ENCODE peak calls at places on chromosomes 2 and 18, in seven cellular contexts. One of them, this sample, is unnamed.
A peak's percentile ranks its signal among the peaks of the same experiment; 100 is the strongest.

GRCh38 chr2:45728458-45728942 is 77.0 kb downstream of the PRKCE start:
- DNase-seq in ascending aorta: no peak
- DNase-seq in tibial artery: no peak
- DNase-seq in mesothelial cell of epicardium: no peak
- DNase-seq in endothelial cell: no peak
- DNase-seq in GM10248: peak; percentile 78
- DNase-seq in cardiac fibroblast: no peak
- DNase-seq in this sample: no peak

GRCh38 chr2:129847043-129847442 is 132.4 kb upstream of the RAB6C start:
- DNase-seq in ascending aorta: no peak
- DNase-seq in tibial artery: no peak
- DNase-seq in mesothelial cell of epicardium: no peak
- DNase-seq in endothelial cell: no peak
- DNase-seq in GM10248: no peak
- DNase-seq in cardiac fibroblast: peak; percentile 5
- DNase-seq in this sample: no peak

GRCh38 chr2:3377279-3377611 is 373 bp downstream of the EIPR1 start:
- DNase-seq in ascending aorta: no peak
- DNase-seq in tibial artery: no peak
- DNase-seq in mesothelial cell of epicardium: no peak
- DNase-seq in endothelial cell: no peak
- DNase-seq in GM10248: peak; percentile 59
- DNase-seq in cardiac fibroblast: peak; percentile 64
- DNase-seq in this sample: peak; percentile 66

GRCh38 chr18:22550861-22551260 is 133.1 kb upstream of the CTAGE1 start:
- DNase-seq in ascending aorta: no peak
- DNase-seq in tibial artery: no peak
- DNase-seq in mesothelial cell of epicardium: no peak
- DNase-seq in endothelial cell: no peak
- DNase-seq in GM10248: no peak
- DNase-seq in cardiac fibroblast: no peak
- DNase-seq in this sample: no peak

GRCh38 chr2:233831861-233832260 is 22.5 kb downstream of the HJURP start:
- DNase-seq in ascending aorta: no peak
- DNase-seq in tibial artery: no peak
- DNase-seq in mesothelial cell of epicardium: no peak
- DNase-seq in endothelial cell: no peak
- DNase-seq in GM10248: no peak
- DNase-seq in cardiac fibroblast: no peak
- DNase-seq in this sample: no peak

GRCh38 chr2:150207979-150208378 is 279.5 kb downstream of the RND3 start:
- DNase-seq in ascending aorta: no peak
- DNase-seq in tibial artery: no peak
- DNase-seq in mesothelial cell of epicardium: no peak
- DNase-seq in endothelial cell: no peak
- DNase-seq in GM10248: no peak
- DNase-seq in cardiac fibroblast: no peak
- DNase-seq in this sample: no peak

GRCh38 chr18:32767400-32767799 is 5.4 kb downstream of the KLHL14 start:
- DNase-seq in ascending aorta: no peak
- DNase-seq in tibial artery: no peak
- DNase-seq in mesothelial cell of epicardium: no peak
- DNase-seq in endothelial cell: no peak
- DNase-seq in GM10248: no peak
- DNase-seq in cardiac fibroblast: no peak
- DNase-seq in this sample: no peak

GRCh38 chr2:152062130-152063091 is 36.4 kb downstream of the CACNB4 start:
- DNase-seq in ascending aorta: no peak
- DNase-seq in tibial artery: peak; percentile 71
- DNase-seq in mesothelial cell of epicardium: no peak
- DNase-seq in endothelial cell: no peak
- DNase-seq in GM10248: no peak
- DNase-seq in cardiac fibroblast: peak; percentile 60
- DNase-seq in this sample: no peak

GRCh38 chr2:74625658-74626425 is 22.3 kb downstream of the M1AP start:
- DNase-seq in ascending aorta: no peak
- DNase-seq in tibial artery: no peak
- DNase-seq in mesothelial cell of epicardium: no peak
- DNase-seq in endothelial cell: no peak
- DNase-seq in GM10248: no peak
- DNase-seq in cardiac fibroblast: no peak
- DNase-seq in this sample: no peak

GRCh38 chr2:190862591-190862991 is 18.0 kb upstream of the GLS start:
- DNase-seq in ascending aorta: no peak
- DNase-seq in tibial artery: no peak
- DNase-seq in mesothelial cell of epicardium: no peak
- DNase-seq in endothelial cell: no peak
- DNase-seq in GM10248: no peak
- DNase-seq in cardiac fibroblast: peak; percentile 63
- DNase-seq in this sample: no peak

GRCh38 chr18:59359576-59359952 is 499 bp upstream of the LMAN1 start:
- DNase-seq in ascending aorta: no peak
- DNase-seq in tibial artery: no peak
- DNase-seq in mesothelial cell of epicardium: peak; percentile 40
- DNase-seq in endothelial cell: no peak
- DNase-seq in GM10248: no peak
- DNase-seq in cardiac fibroblast: no peak
- DNase-seq in this sample: no peak

GRCh38 chr18:78221496-78221895 is 758.1 kb upstream of the SALL3 start:
- DNase-seq in ascending aorta: no peak
- DNase-seq in tibial artery: no peak
- DNase-seq in mesothelial cell of epicardium: no peak
- DNase-seq in endothelial cell: no peak
- DNase-seq in GM10248: no peak
- DNase-seq in cardiac fibroblast: no peak
- DNase-seq in this sample: no peak

GRCh38 chr18:35571138-35571537 is 10.4 kb upstream of the GALNT1 start:
- DNase-seq in ascending aorta: no peak
- DNase-seq in tibial artery: no peak
- DNase-seq in mesothelial cell of epicardium: no peak
- DNase-seq in endothelial cell: no peak
- DNase-seq in GM10248: no peak
- DNase-seq in cardiac fibroblast: peak; percentile 38
- DNase-seq in this sample: no peak

GRCh38 chr2:158457092-158457825 is 507 bp downstream of the PKP4 start:
- DNase-seq in ascending aorta: peak; percentile 72
- DNase-seq in tibial artery: peak; percentile 73
- DNase-seq in mesothelial cell of epicardium: peak; percentile 73
- DNase-seq in endothelial cell: peak; percentile 70
- DNase-seq in GM10248: peak; percentile 63
- DNase-seq in cardiac fibroblast: peak; percentile 60
- DNase-seq in this sample: peak; percentile 57

GRCh38 chr2:158458617-158458920 is 1.8 kb downstream of the PKP4 start:
- DNase-seq in ascending aorta: no peak
- DNase-seq in tibial artery: no peak
- DNase-seq in mesothelial cell of epicardium: no peak
- DNase-seq in endothelial cell: no peak
- DNase-seq in GM10248: no peak
- DNase-seq in cardiac fibroblast: no peak
- DNase-seq in this sample: no peak

GRCh38 chr2:158457826-158458616 is 1.3 kb downstream of the PKP4 start:
- DNase-seq in ascending aorta: peak; percentile 80
- DNase-seq in tibial artery: peak; percentile 78
- DNase-seq in mesothelial cell of epicardium: peak; percentile 81
- DNase-seq in endothelial cell: peak; percentile 77
- DNase-seq in GM10248: peak; percentile 66
- DNase-seq in cardiac fibroblast: peak; percentile 59
- DNase-seq in this sample: peak; percentile 60

GRCh38 chr2:158459161-158460003 is 2.6 kb downstream of the PKP4 start:
- DNase-seq in ascending aorta: no peak
- DNase-seq in tibial artery: no peak
- DNase-seq in mesothelial cell of epicardium: no peak
- DNase-seq in endothelial cell: no peak
- DNase-seq in GM10248: no peak
- DNase-seq in cardiac fibroblast: no peak
- DNase-seq in this sample: no peak

GRCh38 chr2:158456309-158457066 is at the start of the genes CCDC148 and PKP4:
- DNase-seq in ascending aorta: peak; percentile 94
- DNase-seq in tibial artery: peak; percentile 93
- DNase-seq in mesothelial cell of epicardium: peak; percentile 90
- DNase-seq in endothelial cell: peak; percentile 92
- DNase-seq in GM10248: peak; percentile 96
- DNase-seq in cardiac fibroblast: peak; percentile 88
- DNase-seq in this sample: peak; percentile 94
- TF ChIP-seq CTCF in ascending aorta: no peak
- TF ChIP-seq CTCF in tibial artery: peak; percentile 5
- TF ChIP-seq CTCF in mesothelial cell of epicardium: no peak
- TF ChIP-seq CTCF in endothelial cell: no peak
- TF ChIP-seq CTCF in GM10248: peak; percentile 24
- TF ChIP-seq CTCF in cardiac fibroblast: peak; percentile 36
- TF ChIP-seq CTCF in this sample: no peak

GRCh38 chr2:12048551-12048950 is 302.1 kb downstream of the LPIN1 start:
- DNase-seq in ascending aorta: no peak
- DNase-seq in tibial artery: no peak
- DNase-seq in mesothelial cell of epicardium: no peak
- DNase-seq in endothelial cell: peak; percentile 30
- DNase-seq in GM10248: no peak
- DNase-seq in cardiac fibroblast: no peak
- DNase-seq in this sample: peak; percentile 23

GRCh38 chr2:12052771-12053170 is 306.3 kb downstream of the LPIN1 start:
- DNase-seq in ascending aorta: no peak
- DNase-seq in tibial artery: no peak
- DNase-seq in mesothelial cell of epicardium: no peak
- DNase-seq in endothelial cell: no peak
- DNase-seq in GM10248: no peak
- DNase-seq in cardiac fibroblast: no peak
- DNase-seq in this sample: no peak

GRCh38 chr2:12051831-12052230 is 305.4 kb downstream of the LPIN1 start:
- DNase-seq in ascending aorta: no peak
- DNase-seq in tibial artery: no peak
- DNase-seq in mesothelial cell of epicardium: no peak
- DNase-seq in endothelial cell: no peak
- DNase-seq in GM10248: no peak
- DNase-seq in cardiac fibroblast: peak; percentile 66
- DNase-seq in this sample: no peak

GRCh38 chr2:12047761-12048160 is 301.3 kb downstream of the LPIN1 start:
- DNase-seq in ascending aorta: no peak
- DNase-seq in tibial artery: no peak
- DNase-seq in mesothelial cell of epicardium: no peak
- DNase-seq in endothelial cell: no peak
- DNase-seq in GM10248: no peak
- DNase-seq in cardiac fibroblast: no peak
- DNase-seq in this sample: no peak

DNA sequence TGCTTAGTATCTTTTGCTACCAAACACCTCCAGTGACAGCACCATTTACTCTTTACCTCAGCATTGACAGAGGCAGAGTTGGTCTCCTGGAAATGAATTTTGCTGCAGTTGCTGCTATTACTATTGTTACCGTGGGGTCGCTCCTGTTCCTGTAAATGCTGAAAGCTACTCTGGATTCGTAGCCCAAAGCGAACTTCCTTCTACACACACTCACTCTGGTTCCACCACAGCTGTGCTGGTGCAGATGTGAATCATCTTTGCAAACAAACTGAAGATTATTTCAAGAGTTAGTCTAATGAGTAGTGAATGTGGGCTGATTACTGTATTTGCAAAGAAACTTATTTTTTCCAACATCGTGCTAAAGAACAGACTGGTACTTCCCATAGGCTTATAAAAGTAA is 303.9 kb downstream of the LPIN1 start:
- DNase-seq in ascending aorta: no peak
- DNase-seq in tibial artery: no peak
- DNase-seq in mesothelial cell of epicardium: no peak
- DNase-seq in endothelial cell: no peak
- DNase-seq in GM10248: no peak
- DNase-seq in cardiac fibroblast: peak; percentile 70
- DNase-seq in this sample: no peak
- TF ChIP-seq CTCF in ascending aorta: no peak
- TF ChIP-seq CTCF in tibial artery: no peak
- TF ChIP-seq CTCF in mesothelial cell of epicardium: no peak
- TF ChIP-seq CTCF in endothelial cell: no peak
- TF ChIP-seq CTCF in GM10248: no peak
- TF ChIP-seq CTCF in cardiac fibroblast: no peak
- TF ChIP-seq CTCF in this sample: no peak

DNA sequence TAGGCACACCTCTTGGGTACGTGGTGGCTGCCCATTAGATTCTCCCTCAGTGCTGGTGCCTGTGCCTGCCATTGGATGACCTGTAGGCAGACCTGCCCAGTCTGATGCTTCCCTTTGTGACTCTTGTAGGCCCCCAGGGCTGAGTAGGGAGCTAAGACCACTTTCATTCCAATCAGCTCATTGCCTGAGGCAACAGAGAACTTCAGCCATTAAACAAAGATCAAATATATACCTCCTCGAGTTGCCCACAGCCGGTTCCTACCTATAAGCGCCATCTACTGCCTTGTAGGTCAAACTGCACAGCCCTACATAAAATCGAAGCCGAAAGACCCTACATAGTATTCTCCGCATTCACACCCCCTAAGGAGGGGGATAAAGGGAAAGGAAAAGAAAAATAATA is 184.6 kb downstream of the ETAA1 start:
- DNase-seq in ascending aorta: no peak
- DNase-seq in tibial artery: no peak
- DNase-seq in mesothelial cell of epicardium: no peak
- DNase-seq in endothelial cell: no peak
- DNase-seq in GM10248: no peak
- DNase-seq in cardiac fibroblast: no peak
- DNase-seq in this sample: no peak
- TF ChIP-seq CTCF in ascending aorta: no peak
- TF ChIP-seq CTCF in tibial artery: no peak
- TF ChIP-seq CTCF in mesothelial cell of epicardium: no peak
- TF ChIP-seq CTCF in endothelial cell: no peak
- TF ChIP-seq CTCF in GM10248: no peak
- TF ChIP-seq CTCF in cardiac fibroblast: peak; percentile 26
- TF ChIP-seq CTCF in this sample: no peak

GRCh38 chr2:168577885-168578284 is 121.8 kb downstream of the CERS6 start:
- DNase-seq in ascending aorta: no peak
- DNase-seq in tibial artery: no peak
- DNase-seq in mesothelial cell of epicardium: no peak
- DNase-seq in endothelial cell: no peak
- DNase-seq in GM10248: no peak
- DNase-seq in cardiac fibroblast: no peak
- DNase-seq in this sample: no peak

GRCh38 chr2:168571061-168571460 is 115.0 kb downstream of the CERS6 start:
- DNase-seq in ascending aorta: no peak
- DNase-seq in tibial artery: no peak
- DNase-seq in mesothelial cell of epicardium: no peak
- DNase-seq in endothelial cell: no peak
- DNase-seq in GM10248: no peak
- DNase-seq in cardiac fibroblast: peak; percentile 46
- DNase-seq in this sample: no peak

GRCh38 chr2:168573128-168573903 is 117.2 kb downstream of the CERS6 start:
- DNase-seq in ascending aorta: no peak
- DNase-seq in tibial artery: no peak
- DNase-seq in mesothelial cell of epicardium: no peak
- DNase-seq in endothelial cell: no peak
- DNase-seq in GM10248: no peak
- DNase-seq in cardiac fibroblast: peak; percentile 89
- DNase-seq in this sample: no peak

GRCh38 chr2:168574856-168575630 is 119.0 kb downstream of the CERS6 start:
- DNase-seq in ascending aorta: no peak
- DNase-seq in tibial artery: no peak
- DNase-seq in mesothelial cell of epicardium: no peak
- DNase-seq in endothelial cell: no peak
- DNase-seq in GM10248: no peak
- DNase-seq in cardiac fibroblast: no peak
- DNase-seq in this sample: no peak
- TF ChIP-seq CTCF in ascending aorta: no peak
- TF ChIP-seq CTCF in tibial artery: no peak
- TF ChIP-seq CTCF in mesothelial cell of epicardium: no peak
- TF ChIP-seq CTCF in endothelial cell: no peak
- TF ChIP-seq CTCF in GM10248: no peak
- TF ChIP-seq CTCF in cardiac fibroblast: no peak
- TF ChIP-seq CTCF in this sample: no peak

This sample was measured in activated CD8-positive, alpha-beta T cell treated with anti-CD3 and anti-CD28 coated beads for 36 hours.